ENCODE peak calls at places on chromosomes 4 and X, in seven cellular contexts. K is A549, X is HepG2, Q is HCT116, M is K562, T is GM12878, V is GM23338. U is an unnamed sample.

GRCh38 chr4:91064157-91064853 is 937.1 kb downstream of the CCSER1 start:
- DNase-seq in K (peak), X (peak), Q (peak), M (no peak), T (no peak), V (peak), U (peak)

GRCh38 chr4:105194328-105195231 is 47.9 kb downstream of the TET2 start:
- DNase-seq in K (no peak), X (no peak), Q (no peak), M (no peak), T (peak), V (no peak), U (no peak)

GRCh38 chr4:23401572-23401971 is 488.3 kb downstream of the PPARGC1A start:
- DNase-seq in K (no peak), X (no peak), Q (no peak), M (no peak), T (no peak), V (no peak), U (no peak)

GRCh38 chrX:115652221-115652620 is 91.2 kb downstream of the PLS3 start:
- DNase-seq in K (no peak), X (no peak), Q (no peak), M (no peak), T (no peak), V (no peak), U (no peak)

GRCh38 chrX:42714981-42715688 is 62.8 kb downstream of the PPP1R2C start:
- DNase-seq in K (peak), X (peak), Q (no peak), M (no peak), T (no peak), V (peak), U (peak)

GRCh38 chrX:4682637-4683036 is 969.2 kb upstream of the PRKX start:
- DNase-seq in K (no peak), X (no peak), Q (no peak), M (no peak), T (no peak), V (no peak), U (no peak)

GRCh38 chrX:155048997-155049619 is 21.8 kb downstream of the CMC4 start:
- DNase-seq in K (peak), X (peak), Q (no peak), M (peak), T (no peak), V (peak), U (peak)

GRCh38 chr4:144421839-144422565 is 224.0 kb upstream of the HHIP start:
- DNase-seq in K (no peak), X (no peak), Q (no peak), M (no peak), T (no peak), V (peak), U (no peak)

GRCh38 chrX:28843817-28844216 is 256.6 kb downstream of the IL1RAPL1 start:
- DNase-seq in K (no peak), X (no peak), Q (no peak), M (no peak), T (no peak), V (peak), U (no peak)

GRCh38 chr4:122661661-122662160 is 40.8 kb upstream of the IL21 start:
- DNase-seq in K (no peak), X (no peak), Q (no peak), M (no peak), T (no peak), V (no peak), U (no peak)

GRCh38 chr4:122661176-122661575 is 40.3 kb upstream of the IL21 start:
- DNase-seq in K (no peak), X (no peak), Q (no peak), M (no peak), T (no peak), V (no peak), U (no peak)

GRCh38 chr4:122658377-122658776 is 37.5 kb upstream of the IL21 start:
- DNase-seq in K (no peak), X (no peak), Q (no peak), M (no peak), T (no peak), V (no peak), U (no peak)

GRCh38 chr4:122662701-122663100 is 41.8 kb upstream of the IL21 start:
- DNase-seq in K (no peak), X (no peak), Q (no peak), M (no peak), T (no peak), V (peak), U (no peak)

GRCh38 chr4:122658818-122659295 is 38.0 kb upstream of the IL21 start:
- DNase-seq in K (no peak), X (no peak), Q (no peak), M (no peak), T (peak), V (no peak), U (no peak)
- TF ChIP-seq REST in K (no peak), X (no peak), Q (no peak), M (no peak), T (no peak), V (no peak), U (no peak)

DNA sequence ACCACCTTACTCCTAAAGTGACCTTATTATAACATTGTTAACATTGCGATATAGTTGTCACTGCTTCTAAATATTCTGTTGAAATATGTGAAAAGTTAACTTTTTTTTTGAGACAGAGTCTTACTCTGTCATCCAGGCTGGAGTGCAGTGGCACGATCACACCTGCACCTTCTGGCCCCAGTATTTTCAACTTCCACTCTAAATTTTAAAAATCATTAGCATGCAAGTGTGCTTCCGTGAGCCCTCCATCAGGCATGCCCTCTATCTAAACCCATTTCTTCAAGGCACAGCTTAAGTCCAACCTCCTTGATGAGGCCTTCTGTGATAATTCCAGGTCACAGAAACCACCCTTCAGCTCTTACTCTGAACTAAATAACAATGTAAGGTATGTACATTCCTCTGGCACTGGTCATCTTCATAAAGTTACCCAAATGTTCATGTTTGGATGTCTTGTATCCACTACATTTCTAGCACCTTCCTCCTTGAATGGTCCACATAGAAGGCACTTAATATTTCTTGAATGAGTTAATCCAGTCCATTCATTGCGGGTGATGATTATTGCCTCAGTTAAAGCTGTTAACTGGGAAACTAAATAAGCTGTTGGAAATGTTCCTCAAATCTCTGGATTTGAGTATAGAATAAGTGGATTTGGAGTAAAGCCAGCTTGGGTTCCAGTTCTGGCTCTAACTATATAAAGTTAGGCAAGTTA is 38.6 kb upstream of the TMEM131L start:
- DNase-seq in K (no peak), X (no peak), Q (no peak), M (no peak), T (no peak), V (no peak), U (no peak)
- H3K4me2 ChIP-seq in K (no peak), X (no peak), Q (no peak), M (no peak), T (no peak), V (no peak), U (no peak)

DNA sequence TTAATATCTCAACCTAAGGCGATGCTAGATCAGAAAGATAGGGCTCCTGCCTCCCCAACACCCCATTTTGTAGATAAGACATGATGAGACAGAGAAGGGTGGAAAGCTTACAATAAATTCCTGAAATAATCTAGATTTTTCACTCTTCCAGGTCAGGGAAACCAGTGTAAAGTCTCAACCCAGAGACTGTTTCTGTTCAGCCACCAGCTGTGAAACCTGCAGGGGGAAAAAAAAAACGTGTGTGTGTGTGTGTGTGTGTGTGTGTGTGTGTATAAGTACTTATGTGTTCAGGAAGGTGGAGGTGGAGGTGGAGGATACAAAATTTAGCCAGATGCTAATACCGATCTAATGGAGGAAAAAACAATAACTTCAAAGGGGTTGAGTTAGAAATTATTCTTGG is 773 bp upstream of the ITM2A start:
- DNase-seq in K (no peak), X (no peak), Q (no peak), M (no peak), T (no peak), V (peak), U (no peak)
- H3K27ac ChIP-seq in K (no peak), X (no peak), Q (no peak), M (peak), T (peak), V (peak), U (no peak)

GRCh38 chrX:81206471-81206870 is 4.6 kb downstream of the SH3BGRL start:
- DNase-seq in K (no peak), X (no peak), Q (no peak), M (no peak), T (no peak), V (no peak), U (no peak)

GRCh38 chrX:81201692-81202412 is at the start of the genes HMGN5 and SH3BGRL:
- DNase-seq in K (peak), X (peak), Q (peak), M (peak), T (peak), V (peak), U (peak)

GRCh38 chrX:81202989-81203388 is 1.1 kb downstream of the SH3BGRL start:
- DNase-seq in K (no peak), X (no peak), Q (no peak), M (no peak), T (no peak), V (no peak), U (no peak)

DNA sequence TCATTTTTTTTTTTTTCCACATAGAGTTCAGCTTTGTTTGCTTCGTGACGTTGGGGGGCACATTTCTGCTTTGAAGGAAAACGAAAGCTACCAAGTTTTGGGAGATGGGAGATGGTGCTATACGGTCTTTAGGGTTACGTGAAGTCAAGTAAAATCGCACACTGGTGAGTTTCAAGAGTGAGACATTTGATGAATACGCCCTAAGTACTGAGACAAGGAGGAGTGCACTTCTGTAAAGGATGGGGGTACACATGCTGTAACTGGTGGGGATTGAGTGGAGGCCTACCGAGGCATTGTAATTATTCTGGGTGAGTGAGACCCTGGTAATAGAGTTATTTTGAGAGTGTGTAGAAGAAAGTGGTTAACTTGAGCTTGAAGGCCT is 502 bp downstream of the SH3BGRL start:
- DNase-seq in K (no peak), X (no peak), Q (no peak), M (no peak), T (no peak), V (no peak), U (no peak)
- TF ChIP-seq REST in K (no peak), X (no peak), Q (no peak), M (no peak), T (no peak), V (no peak), U (no peak)

GRCh38 chr4:169116270-169116901 is 106.3 kb upstream of the CBR4 start:
- DNase-seq in K (no peak), X (no peak), Q (no peak), M (no peak), T (no peak), V (no peak), U (no peak)
- H3K4me2 ChIP-seq in K (peak), X (no peak), Q (peak), M (no peak), T (no peak), V (no peak), U (peak)

GRCh38 chr4:100898844-100899243 is 381.0 kb upstream of the EMCN start:
- DNase-seq in K (no peak), X (no peak), Q (no peak), M (no peak), T (no peak), V (no peak), U (no peak)
- H3K27ac ChIP-seq in K (no peak), X (no peak), Q (no peak), M (no peak), T (no peak), V (no peak), U (no peak)

DNA sequence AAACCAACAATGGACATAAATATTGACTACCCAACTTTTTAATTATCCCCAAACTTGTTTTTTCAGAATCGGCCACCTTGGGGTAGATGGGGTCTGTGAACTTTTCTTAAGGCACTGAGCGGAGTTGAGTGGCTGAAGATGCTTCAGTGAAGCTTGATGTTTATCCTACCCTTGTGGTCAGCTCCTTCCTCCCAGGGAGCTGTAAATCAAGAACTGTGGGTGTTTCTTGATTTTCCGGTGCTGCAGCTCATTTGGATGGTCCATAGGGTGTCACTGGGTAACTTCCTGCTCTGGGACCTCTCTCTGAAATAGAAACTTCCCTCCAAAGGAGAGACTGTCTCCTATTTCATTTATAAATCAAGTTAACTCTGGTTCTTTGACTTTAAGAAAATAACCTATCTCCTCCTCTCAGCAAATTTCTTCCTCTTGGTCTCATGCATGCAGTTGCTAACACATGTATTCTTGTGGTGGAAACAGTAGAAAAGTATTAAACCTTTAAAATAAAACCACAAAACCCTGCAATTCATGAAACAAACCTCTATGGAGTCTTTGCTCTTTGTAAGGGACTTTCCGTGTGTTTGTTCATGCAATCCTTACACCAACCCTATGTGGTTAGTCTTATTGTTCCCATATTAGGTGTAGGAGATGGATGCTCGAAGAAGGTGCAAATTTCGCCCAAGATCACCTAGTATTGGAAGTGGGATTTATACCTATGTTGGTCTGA is 110.3 kb downstream of the SHROOM3 start:
- DNase-seq in K (no peak), X (no peak), Q (no peak), M (no peak), T (no peak), V (no peak), U (no peak)
- TF ChIP-seq REST in K (no peak), X (no peak), Q (no peak), M (no peak), T (no peak), V (no peak), U (no peak)

GRCh38 chr4:47213106-47213505 is 181.7 kb downstream of the GABRB1 start:
- DNase-seq in K (no peak), X (no peak), Q (no peak), M (no peak), T (no peak), V (no peak), U (no peak)
- H3K4me2 ChIP-seq in K (no peak), X (no peak), Q (no peak), M (no peak), T (no peak), V (no peak), U (peak)

DNA sequence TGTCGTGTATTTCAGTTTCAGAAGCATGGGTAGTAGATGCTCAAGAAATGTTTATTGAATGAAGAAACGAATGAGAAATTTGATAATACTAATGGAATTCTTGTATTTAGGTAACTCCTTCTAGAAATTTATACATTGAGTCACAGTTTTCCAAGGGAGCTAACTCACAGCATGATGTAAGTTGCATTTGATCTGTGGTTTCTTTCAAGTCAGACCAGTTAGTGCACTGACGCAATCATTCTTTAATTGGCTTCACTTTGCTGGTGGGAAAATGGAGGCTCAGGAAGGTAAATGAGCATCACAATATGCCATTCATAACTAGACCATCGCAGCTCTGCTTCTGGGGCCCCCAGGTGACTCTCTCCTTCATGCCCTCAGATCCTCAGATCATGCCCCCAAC is 17.3 kb upstream of the CWH43 start:
- DNase-seq in K (no peak), X (no peak), Q (no peak), M (no peak), T (no peak), V (no peak), U (no peak)
- H3K27ac ChIP-seq in K (no peak), X (no peak), Q (no peak), M (no peak), T (no peak), V (no peak), U (no peak)

GRCh38 chrX:34275710-34276109 is 143.6 kb upstream of the FAM47A start:
- DNase-seq in K (no peak), X (no peak), Q (no peak), M (no peak), T (no peak), V (peak), U (no peak)
- TF ChIP-seq REST in K (no peak), X (no peak), Q (no peak), M (no peak), T (no peak), V (no peak), U (no peak)

U was measured in SK-N-SH.